ENCODE peak calls at places on chromosomes 13 and 19, in eight cellular contexts. One of them, this sample, is unnamed.

GRCh38 chr13:84296386-84296785 is 414.1 kb upstream of the SLITRK1 start:
- DNase-seq in HepG2: no peak
- DNase-seq in IMR-90: no peak
- DNase-seq in transverse colon: no peak
- DNase-seq in A549: no peak
- DNase-seq in gastrocnemius medialis: no peak
- DNase-seq in esophagus muscularis mucosa: no peak
- DNase-seq in heart left ventricle: no peak
- DNase-seq in this sample: no peak

GRCh38 chr19:45130888-45131615 is 29.7 kb downstream of the NKPD1 start:
- DNase-seq in HepG2: peak
- DNase-seq in IMR-90: peak
- DNase-seq in transverse colon: no peak
- DNase-seq in A549: peak
- DNase-seq in gastrocnemius medialis: no peak
- DNase-seq in esophagus muscularis mucosa: no peak
- DNase-seq in heart left ventricle: no peak
- DNase-seq in this sample: no peak

GRCh38 chr13:32639502-32640105 is 53.4 kb downstream of the PDS5B start:
- DNase-seq in HepG2: peak
- DNase-seq in IMR-90: peak
- DNase-seq in transverse colon: peak
- DNase-seq in A549: peak
- DNase-seq in gastrocnemius medialis: peak
- DNase-seq in esophagus muscularis mucosa: no peak
- DNase-seq in heart left ventricle: peak
- DNase-seq in this sample: peak

GRCh38 chr13:105464249-105464648 is 1071.2 kb downstream of the EFNB2 start:
- DNase-seq in HepG2: no peak
- DNase-seq in IMR-90: peak
- DNase-seq in transverse colon: no peak
- DNase-seq in A549: no peak
- DNase-seq in gastrocnemius medialis: no peak
- DNase-seq in esophagus muscularis mucosa: no peak
- DNase-seq in heart left ventricle: no peak
- DNase-seq in this sample: no peak

GRCh38 chr13:50726164-50726563 is 117.3 kb downstream of the DLEU7 start:
- DNase-seq in HepG2: no peak
- DNase-seq in IMR-90: no peak
- DNase-seq in transverse colon: no peak
- DNase-seq in A549: no peak
- DNase-seq in gastrocnemius medialis: no peak
- DNase-seq in esophagus muscularis mucosa: no peak
- DNase-seq in heart left ventricle: no peak
- DNase-seq in this sample: no peak

GRCh38 chr19:18379803-18380747 is 5.9 kb upstream of the GDF15 start:
- DNase-seq in HepG2: peak
- DNase-seq in IMR-90: peak
- DNase-seq in transverse colon: peak
- DNase-seq in A549: peak
- DNase-seq in gastrocnemius medialis: peak
- DNase-seq in esophagus muscularis mucosa: peak
- DNase-seq in heart left ventricle: peak
- DNase-seq in this sample: peak

GRCh38 chr13:20497376-20497775 is 28.3 kb downstream of the CRYL1 start:
- DNase-seq in HepG2: no peak
- DNase-seq in IMR-90: no peak
- DNase-seq in transverse colon: no peak
- DNase-seq in A549: no peak
- DNase-seq in gastrocnemius medialis: no peak
- DNase-seq in esophagus muscularis mucosa: no peak
- DNase-seq in heart left ventricle: no peak
- DNase-seq in this sample: no peak

GRCh38 chr19:29672933-29673336 is 7.7 kb downstream of the PLEKHF1 start:
- DNase-seq in HepG2: no peak
- DNase-seq in IMR-90: no peak
- DNase-seq in transverse colon: peak
- DNase-seq in A549: no peak
- DNase-seq in gastrocnemius medialis: no peak
- DNase-seq in esophagus muscularis mucosa: no peak
- DNase-seq in heart left ventricle: peak
- DNase-seq in this sample: no peak

GRCh38 chr19:33749619-33750175 is 47.0 kb upstream of the KCTD15 start:
- DNase-seq in HepG2: no peak
- DNase-seq in IMR-90: no peak
- DNase-seq in transverse colon: no peak
- DNase-seq in A549: no peak
- DNase-seq in gastrocnemius medialis: no peak
- DNase-seq in esophagus muscularis mucosa: no peak
- DNase-seq in heart left ventricle: no peak
- DNase-seq in this sample: no peak

GRCh38 chr19:33064117-33064777 is 441 bp downstream of the RHPN2 start:
- DNase-seq in HepG2: no peak
- DNase-seq in IMR-90: no peak
- DNase-seq in transverse colon: peak
- DNase-seq in A549: no peak
- DNase-seq in gastrocnemius medialis: no peak
- DNase-seq in esophagus muscularis mucosa: no peak
- DNase-seq in heart left ventricle: no peak
- DNase-seq in this sample: no peak

GRCh38 chr19:52138614-52139290 is 986 bp downstream of the ZNF616 start:
- DNase-seq in HepG2: peak
- DNase-seq in IMR-90: peak
- DNase-seq in transverse colon: peak
- DNase-seq in A549: no peak
- DNase-seq in gastrocnemius medialis: peak
- DNase-seq in esophagus muscularis mucosa: no peak
- DNase-seq in heart left ventricle: no peak
- DNase-seq in this sample: no peak

DNA sequence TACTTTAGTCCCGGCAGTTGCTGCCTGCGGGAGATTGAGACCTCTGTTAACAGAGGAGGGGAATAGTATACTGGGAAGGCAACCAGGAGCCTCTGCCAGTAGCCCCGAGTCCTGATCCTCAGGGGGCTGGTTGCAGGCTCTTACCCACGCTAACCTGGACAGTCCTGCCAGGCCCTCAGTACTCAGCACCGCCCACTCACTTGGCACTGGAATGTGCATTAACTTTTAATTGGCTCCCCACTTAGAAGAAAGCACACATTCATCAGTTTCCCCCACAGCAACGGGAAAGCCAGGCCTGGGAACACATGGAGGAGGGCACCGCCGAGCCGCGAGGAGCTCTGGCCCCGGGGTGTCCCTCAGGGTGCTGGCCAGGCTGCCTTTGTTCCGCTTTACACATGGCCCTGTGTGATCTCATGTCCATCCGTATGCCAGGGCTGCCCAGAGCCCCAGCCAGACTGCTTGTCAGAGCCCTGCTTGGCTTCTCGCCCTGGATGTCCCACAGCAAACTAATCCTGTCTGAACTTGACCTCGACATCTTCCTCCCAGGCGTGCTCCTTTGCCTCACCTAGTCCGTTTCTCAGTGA is 14.2 kb downstream of the BCKDHA start:
- DNase-seq in HepG2: no peak
- DNase-seq in IMR-90: no peak
- DNase-seq in transverse colon: no peak
- DNase-seq in A549: no peak
- DNase-seq in gastrocnemius medialis: peak
- DNase-seq in esophagus muscularis mucosa: no peak
- DNase-seq in heart left ventricle: peak
- DNase-seq in this sample: peak
- TF ChIP-seq POLR2A in HepG2: no peak
- TF ChIP-seq POLR2A in IMR-90: no peak
- TF ChIP-seq POLR2A in transverse colon: no peak
- TF ChIP-seq POLR2A in A549: no peak
- TF ChIP-seq POLR2A in gastrocnemius medialis: peak
- TF ChIP-seq POLR2A in esophagus muscularis mucosa: no peak
- TF ChIP-seq POLR2A in heart left ventricle: no peak
- TF ChIP-seq POLR2A in this sample: no peak

DNA sequence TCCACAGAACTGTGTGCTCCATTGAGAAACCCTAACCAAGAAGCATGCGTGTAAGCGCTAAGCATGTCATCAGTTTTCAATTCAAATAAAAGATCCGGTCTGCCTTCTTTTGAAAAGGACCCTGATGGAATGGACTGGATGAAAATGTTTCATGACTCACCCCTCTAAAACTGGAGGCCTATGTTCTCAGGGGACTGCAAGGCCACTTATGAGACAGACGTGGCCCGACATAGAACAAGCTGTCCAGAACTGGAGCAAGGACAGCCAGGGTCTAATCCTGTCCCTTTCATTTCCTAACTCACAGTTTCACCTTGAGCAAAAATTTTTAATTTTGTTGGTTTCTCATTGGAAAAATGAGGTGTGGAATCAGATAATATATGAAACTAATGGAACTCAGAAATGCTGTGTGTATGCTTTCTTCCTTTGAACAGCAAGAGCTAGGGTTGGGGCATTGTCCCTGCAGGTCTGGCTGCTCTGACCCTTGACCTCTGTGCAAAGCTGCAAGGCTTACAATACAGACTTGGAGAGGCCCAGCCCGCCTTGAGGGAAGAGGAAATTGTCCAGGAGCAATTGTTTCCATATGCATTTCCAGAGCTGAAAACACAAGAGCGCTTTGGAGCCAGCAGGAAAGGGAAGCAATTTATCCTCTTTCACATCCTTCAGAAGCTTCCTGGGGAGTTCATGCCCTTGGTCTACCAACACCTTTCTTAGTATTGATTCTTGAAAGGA is 553.4 kb upstream of the KLF12 start:
- DNase-seq in HepG2: no peak
- DNase-seq in IMR-90: no peak
- DNase-seq in transverse colon: no peak
- DNase-seq in A549: no peak
- DNase-seq in gastrocnemius medialis: no peak
- DNase-seq in esophagus muscularis mucosa: no peak
- DNase-seq in heart left ventricle: peak
- DNase-seq in this sample: no peak
- TF ChIP-seq CTCF in HepG2: no peak
- TF ChIP-seq CTCF in IMR-90: no peak
- TF ChIP-seq CTCF in transverse colon: no peak
- TF ChIP-seq CTCF in A549: no peak
- TF ChIP-seq CTCF in gastrocnemius medialis: no peak
- TF ChIP-seq CTCF in esophagus muscularis mucosa: no peak
- TF ChIP-seq CTCF in heart left ventricle: no peak
- TF ChIP-seq CTCF in this sample: no peak

DNA sequence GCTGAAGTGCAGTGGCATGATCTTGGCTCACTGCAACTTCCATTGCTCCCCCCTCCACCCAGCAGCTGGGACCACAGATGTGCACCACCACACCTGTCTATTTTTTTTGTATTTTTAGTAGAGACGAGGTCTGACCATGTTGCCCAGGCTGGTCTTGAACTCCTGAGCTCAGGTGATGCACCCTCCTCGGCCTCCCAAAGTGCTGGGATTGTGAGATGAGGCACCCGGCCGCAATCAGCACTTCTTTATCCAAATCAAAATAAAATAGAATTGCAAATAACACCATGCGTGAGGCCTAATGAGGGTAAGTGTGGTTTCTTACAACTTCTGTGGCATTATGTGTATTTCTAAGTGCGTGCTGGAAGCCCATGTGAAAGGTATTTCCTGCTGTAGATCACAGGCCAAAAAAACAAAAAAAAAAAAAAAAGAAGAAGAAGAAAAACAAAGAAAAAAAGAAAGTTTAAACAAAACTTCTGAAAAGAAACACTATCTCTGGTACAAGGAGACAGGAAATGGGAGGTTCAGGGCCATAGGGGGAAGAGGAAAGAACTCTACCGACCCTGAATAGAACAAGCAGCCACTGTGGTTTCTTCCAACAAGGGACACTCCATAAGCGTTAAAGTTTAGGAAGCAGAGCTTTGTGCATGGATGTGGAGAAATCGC is 3.0 kb upstream of the GRAMD1A start:
- DNase-seq in HepG2: peak
- DNase-seq in IMR-90: no peak
- DNase-seq in transverse colon: no peak
- DNase-seq in A549: no peak
- DNase-seq in gastrocnemius medialis: no peak
- DNase-seq in esophagus muscularis mucosa: no peak
- DNase-seq in heart left ventricle: no peak
- DNase-seq in this sample: no peak
- H3K27ac ChIP-seq in HepG2: peak
- H3K27ac ChIP-seq in IMR-90: no peak
- H3K27ac ChIP-seq in transverse colon: peak
- H3K27ac ChIP-seq in A549: peak
- H3K27ac ChIP-seq in gastrocnemius medialis: peak
- H3K27ac ChIP-seq in esophagus muscularis mucosa: peak
- H3K27ac ChIP-seq in heart left ventricle: peak
- H3K27ac ChIP-seq in this sample: peak

GRCh38 chr13:79405501-79405830 is 589 bp downstream of the RBM26 start:
- DNase-seq in HepG2: no peak
- DNase-seq in IMR-90: no peak
- DNase-seq in transverse colon: no peak
- DNase-seq in A549: peak
- DNase-seq in gastrocnemius medialis: no peak
- DNase-seq in esophagus muscularis mucosa: no peak
- DNase-seq in heart left ventricle: peak
- DNase-seq in this sample: no peak

GRCh38 chr13:79407349-79407979 is 1.4 kb upstream of the RBM26 start:
- DNase-seq in HepG2: no peak
- DNase-seq in IMR-90: no peak
- DNase-seq in transverse colon: no peak
- DNase-seq in A549: no peak
- DNase-seq in gastrocnemius medialis: no peak
- DNase-seq in esophagus muscularis mucosa: no peak
- DNase-seq in heart left ventricle: no peak
- DNase-seq in this sample: no peak

GRCh38 chr13:79406597-79406908 is 498 bp upstream of the RBM26 start:
- DNase-seq in HepG2: no peak
- DNase-seq in IMR-90: no peak
- DNase-seq in transverse colon: no peak
- DNase-seq in A549: no peak
- DNase-seq in gastrocnemius medialis: no peak
- DNase-seq in esophagus muscularis mucosa: no peak
- DNase-seq in heart left ventricle: no peak
- DNase-seq in this sample: no peak

GRCh38 chr13:79404985-79405384 is 1.1 kb downstream of the RBM26 start:
- DNase-seq in HepG2: no peak
- DNase-seq in IMR-90: no peak
- DNase-seq in transverse colon: no peak
- DNase-seq in A549: no peak
- DNase-seq in gastrocnemius medialis: no peak
- DNase-seq in esophagus muscularis mucosa: no peak
- DNase-seq in heart left ventricle: no peak
- DNase-seq in this sample: no peak

DNA sequence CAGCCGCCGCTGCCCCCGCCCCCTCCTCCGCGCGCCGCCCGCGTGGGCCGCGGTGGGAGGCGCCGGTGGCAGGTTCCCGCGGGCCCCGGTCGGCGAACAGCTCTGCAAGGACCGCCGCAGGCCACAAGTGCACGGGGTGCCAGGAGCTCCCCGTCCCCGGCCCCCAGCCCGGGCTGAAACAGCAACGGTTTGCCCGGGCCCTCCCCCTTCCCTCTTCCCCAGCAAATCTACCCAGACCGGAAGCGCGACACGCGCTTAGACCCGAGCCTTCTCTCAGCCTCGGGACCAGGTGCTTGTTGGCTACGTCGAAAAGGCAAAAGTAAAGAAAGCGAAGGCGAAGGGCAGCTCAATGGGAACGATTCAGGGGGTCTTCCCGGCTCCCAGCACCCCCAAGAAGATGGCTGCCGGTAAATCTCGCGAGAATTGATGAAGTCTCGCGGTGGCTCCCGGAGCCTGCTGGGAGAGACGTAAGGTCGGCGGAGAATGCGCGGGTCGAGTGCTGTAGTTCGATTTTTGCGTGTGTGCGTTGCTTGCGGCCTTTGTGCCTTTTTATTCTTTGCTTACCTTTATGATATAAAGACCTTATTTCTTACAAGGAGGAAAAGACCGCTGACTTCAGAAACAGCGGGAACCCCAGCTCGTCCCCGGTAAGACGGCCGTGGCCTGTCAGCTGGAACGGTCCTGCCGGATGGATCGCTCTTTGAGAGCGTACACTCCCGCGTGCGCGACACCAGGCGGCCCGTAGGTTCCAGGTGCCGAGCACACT is at the start of gene RBM26:
- DNase-seq in HepG2: peak
- DNase-seq in IMR-90: peak
- DNase-seq in transverse colon: peak
- DNase-seq in A549: peak
- DNase-seq in gastrocnemius medialis: peak
- DNase-seq in esophagus muscularis mucosa: peak
- DNase-seq in heart left ventricle: peak
- DNase-seq in this sample: peak
- TF ChIP-seq POLR2A in HepG2: peak
- TF ChIP-seq POLR2A in IMR-90: peak
- TF ChIP-seq POLR2A in transverse colon: peak
- TF ChIP-seq POLR2A in A549: peak
- TF ChIP-seq POLR2A in gastrocnemius medialis: peak
- TF ChIP-seq POLR2A in esophagus muscularis mucosa: peak
- TF ChIP-seq POLR2A in heart left ventricle: peak
- TF ChIP-seq POLR2A in this sample: peak